ENCODE peak calls at places on chromosomes 11 and 22, in eight cellular contexts. T is OCI-LY7, E is SK-N-SH, I is GM23338, S is GM23248, Q is neural progenitor cell, W is PC-3, C is HCT116. Y is an unnamed sample.

GRCh38 chr11:96075532-96075959 is 151.6 kb upstream of the MTMR2 start:
- DNase-seq in I (no peak), Q (no peak), C (no peak), E (no peak), W (no peak), S (peak; percentile 54), T (no peak), Y (no peak)

GRCh38 chr22:37316875-37317371 is 34.6 kb downstream of the CYTH4 start:
- DNase-seq in S (peak; percentile 90), W (peak; percentile 87), I (peak; percentile 87), Q (peak; percentile 94), T (peak; percentile 84), E (peak; percentile 92), C (peak; percentile 90), Y (peak; percentile 57)

GRCh38 chr22:23501244-23501643 is 78.8 kb downstream of the IGLL1 start:
- DNase-seq in C (no peak), S (no peak), E (no peak), Q (no peak), W (no peak), I (no peak), T (no peak), Y (no peak)

GRCh38 chr11:121810291-121810690 is 305.7 kb downstream of the BLID start:
- DNase-seq in Q (no peak), I (no peak), E (no peak), T (no peak), W (peak; percentile 73), C (no peak), S (peak; percentile 95), Y (no peak)

GRCh38 chr11:29623144-29623722 is 393.6 kb downstream of the KCNA4 start:
- DNase-seq in S (no peak), I (peak; percentile 95), T (no peak), W (no peak), Q (peak; percentile 81), E (no peak), C (no peak), Y (no peak)

GRCh38 chr11:62437616-62438015 is 18.8 kb downstream of the SCGB1A1 start:
- DNase-seq in S (no peak), Q (no peak), C (no peak), T (no peak), I (no peak), E (no peak), W (no peak), Y (no peak)

GRCh38 chr11:43515090-43515489 is 156.4 kb downstream of the TTC17 start:
- DNase-seq in E (peak; percentile 31), T (peak; percentile 6), C (no peak), S (peak; percentile 33), Q (peak; percentile 44), I (peak; percentile 76), W (no peak), Y (no peak)

GRCh38 chr11:19060629-19061028 is at the start of gene MRGPRX2:
- DNase-seq in C (no peak), Q (no peak), S (no peak), E (no peak), W (no peak), I (no peak), T (no peak), Y (no peak)

GRCh38 chr22:45242778-45243191 is 2.1 kb upstream of the KIAA0930 start:
- DNase-seq in Q (no peak), W (peak; percentile 84), S (no peak), I (peak; percentile 33), T (no peak), E (no peak), C (no peak), Y (no peak)

GRCh38 chr22:39314251-39314971 is 5.0 kb downstream of the RPL3 start:
- DNase-seq in C (no peak), W (no peak), E (no peak), T (no peak), Q (no peak), I (peak; percentile 47), S (peak; percentile 47), Y (no peak)

GRCh38 chr22:28734393-28734792 is 7.2 kb downstream of the CHEK2 start:
- DNase-seq in W (no peak), C (no peak), T (no peak), S (no peak), I (no peak), E (no peak), Q (no peak), Y (no peak)
- TF ChIP-seq EZH2phosphoT487 in W (no peak), C (no peak), T (no peak), S (no peak), I (no peak), E (no peak), Q (no peak), Y (no peak)

DNA sequence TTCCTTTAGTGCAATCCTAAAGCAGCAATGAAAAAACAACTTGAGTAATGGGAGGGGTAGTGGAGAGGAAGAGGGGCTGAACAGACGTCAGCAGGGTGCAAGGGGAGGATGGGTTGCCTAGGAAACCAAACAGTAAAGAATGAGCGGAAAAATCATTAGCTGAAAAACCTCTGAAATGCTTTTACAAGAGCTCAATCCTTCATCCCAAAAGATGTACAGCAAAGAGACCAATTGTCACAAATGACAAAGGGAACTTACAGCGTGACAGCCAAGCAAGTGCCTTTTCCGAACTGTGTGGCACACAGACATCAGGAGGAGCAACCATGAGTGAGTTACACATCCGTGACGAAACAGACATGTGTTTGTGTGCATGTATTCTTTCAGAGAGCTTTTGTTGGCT is 104.6 kb downstream of the SIK3 start:
- DNase-seq in S (no peak), C (no peak), E (peak; percentile 58), T (peak; percentile 45), W (no peak), I (peak; percentile 63), Q (peak; percentile 68), Y (no peak)
- TF ChIP-seq EZH2phosphoT487 in S (no peak), C (no peak), E (no peak), T (no peak), W (no peak), I (no peak), Q (no peak), Y (no peak)

DNA sequence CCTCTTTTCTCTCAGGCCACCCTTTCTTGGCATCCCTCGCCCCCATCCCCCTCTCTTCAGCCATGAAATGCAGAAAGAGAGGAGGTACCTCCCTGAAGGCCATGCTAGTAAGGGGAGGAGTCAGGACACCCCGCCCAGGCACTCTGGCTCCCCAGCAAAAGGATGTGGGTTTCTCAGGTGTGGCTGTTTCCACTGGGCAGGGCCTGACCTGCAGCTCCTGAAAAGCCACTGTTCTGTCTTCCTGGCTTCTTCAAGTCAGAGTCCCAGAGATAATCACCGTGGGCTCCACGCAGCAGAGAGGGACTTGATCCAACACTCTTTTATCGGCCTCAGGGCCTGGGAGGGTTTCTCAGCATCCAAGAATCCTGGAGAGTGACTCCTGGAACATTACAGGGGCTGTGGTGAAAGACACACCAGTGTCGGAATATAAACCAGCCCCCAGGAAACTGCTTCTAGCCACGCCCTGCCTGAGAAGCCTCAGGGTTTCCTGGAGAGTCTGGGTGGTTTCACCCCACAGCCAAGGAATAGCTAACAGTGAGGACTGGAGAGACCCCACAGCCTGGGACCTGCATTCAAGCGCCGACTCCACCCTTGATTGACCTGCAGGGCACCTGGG is 45.7 kb upstream of the TSPAN18 start:
- DNase-seq in Q (no peak), T (no peak), I (peak; percentile 33), E (no peak), W (peak; percentile 26), S (peak; percentile 22), C (no peak), Y (peak; percentile 67)
- TF ChIP-seq EZH2phosphoT487 in Q (no peak), T (no peak), I (no peak), E (no peak), W (no peak), S (no peak), C (no peak), Y (no peak)

DNA sequence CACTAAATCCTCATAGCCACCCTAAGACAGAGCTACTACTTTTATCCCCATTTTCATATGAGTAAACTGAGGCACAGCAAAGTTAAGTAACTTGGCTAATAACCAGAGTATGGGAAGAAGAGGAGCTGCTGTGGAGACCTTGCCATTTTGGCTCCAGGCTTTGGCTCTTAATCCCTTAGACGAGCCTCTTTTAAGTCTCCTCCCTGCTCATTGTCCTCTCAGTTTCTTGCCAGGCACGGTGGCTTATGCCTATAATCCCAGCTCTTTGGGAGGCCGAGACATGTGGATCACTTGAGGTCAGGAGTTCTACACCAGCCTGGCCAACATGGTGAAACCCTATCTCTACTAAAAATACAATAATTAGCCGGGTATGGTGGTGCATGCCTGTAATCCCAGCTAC is 78.6 kb downstream of the PRR5L start:
- DNase-seq in T (no peak), Q (peak; percentile 70), S (no peak), W (no peak), I (no peak), E (no peak), C (no peak), Y (no peak)
- TF ChIP-seq EZH2phosphoT487 in T (no peak), Q (no peak), S (no peak), W (no peak), I (no peak), E (no peak), C (no peak), Y (no peak)

GRCh38 chr11:39732002-39732401 is 1727.5 kb downstream of the LRRC4C start:
- DNase-seq in I (no peak), Q (no peak), E (no peak), S (no peak), T (no peak), W (no peak), C (no peak), Y (peak; percentile 14)
- TF ChIP-seq EZH2phosphoT487 in I (no peak), Q (no peak), E (no peak), S (no peak), T (no peak), W (no peak), C (no peak), Y (no peak)

GRCh38 chr11:110866081-110866480 is 153.8 kb upstream of the ARHGAP20 start:
- DNase-seq in T (no peak), I (no peak), S (peak; percentile 6), Q (no peak), W (no peak), C (no peak), E (peak; percentile 8), Y (no peak)

GRCh38 chr11:110858556-110858921 is 146.3 kb upstream of the ARHGAP20 start:
- DNase-seq in E (no peak), I (no peak), T (no peak), S (peak; percentile 30), Q (no peak), W (no peak), C (no peak), Y (no peak)

GRCh38 chr11:110859998-110860397 is 147.8 kb upstream of the ARHGAP20 start:
- DNase-seq in W (no peak), T (no peak), C (no peak), E (no peak), Q (no peak), I (no peak), S (no peak), Y (no peak)

GRCh38 chr11:110859240-110859835 is 147.1 kb upstream of the ARHGAP20 start:
- DNase-seq in S (no peak), Q (no peak), T (no peak), C (no peak), W (no peak), E (no peak), I (no peak), Y (no peak)

GRCh38 chr11:110862407-110862806 is 150.2 kb upstream of the ARHGAP20 start:
- DNase-seq in Q (no peak), T (no peak), E (no peak), W (no peak), C (no peak), I (no peak), S (no peak), Y (no peak)
- TF ChIP-seq EZH2phosphoT487 in Q (no peak), T (no peak), E (no peak), W (no peak), C (no peak), I (no peak), S (no peak), Y (no peak)

GRCh38 chr22:41934284-41935014 is 7.8 kb upstream of the TNFRSF13C start:
- DNase-seq in C (no peak), W (no peak), S (no peak), Q (no peak), T (peak; percentile 26), E (no peak), I (no peak), Y (no peak)
- TF ChIP-seq EZH2phosphoT487 in C (no peak), W (no peak), S (no peak), Q (no peak), T (no peak), E (no peak), I (no peak), Y (no peak)